ENCODE peak calls at places on chromosomes 3 and 15, in seven cellular contexts. A is HL-60, C is IMR-90, Z is cardiac muscle cell, H is mucosa of descending colon, N is pancreas, X is Peyer's patch. R is an unnamed sample.

GRCh38 chr3:184526158-184526483 is 35.5 kb upstream of the EPHB3 start:
- DNase-seq in A (no peak), C (no peak), Z (no peak), H (no peak), N (no peak), X (no peak), R (no peak)

GRCh38 chr15:92079047-92079446 is 225.5 kb downstream of the SLCO3A1 start:
- DNase-seq in A (peak), C (no peak), Z (no peak), H (no peak), N (no peak), X (no peak), R (no peak)

GRCh38 chr15:70533931-70534742 is 229.2 kb downstream of the UACA start:
- DNase-seq in A (no peak), C (no peak), Z (no peak), H (no peak), N (no peak), X (no peak), R (no peak)

GRCh38 chr3:61894988-61895935 is 333.9 kb downstream of the PTPRG start:
- DNase-seq in A (peak), C (peak), Z (peak), H (peak), N (peak), X (peak), R (peak)

GRCh38 chr3:139745831-139746230 is 68.1 kb upstream of the NMNAT3 start:
- DNase-seq in A (no peak), C (peak), Z (peak), H (no peak), N (no peak), X (no peak), R (no peak)

GRCh38 chr3:62371735-62372591 is 1.4 kb downstream of the FEZF2 start:
- DNase-seq in A (no peak), C (no peak), Z (peak), H (no peak), N (no peak), X (no peak), R (no peak)

GRCh38 chr3:20056727-20057611 is 16.7 kb downstream of the KAT2B start:
- DNase-seq in A (no peak), C (peak), Z (no peak), H (no peak), N (no peak), X (no peak), R (no peak)

GRCh38 chr3:126968328-126968994 is 14.5 kb upstream of the PLXNA1 start:
- DNase-seq in A (no peak), C (no peak), Z (no peak), H (no peak), N (no peak), X (no peak), R (no peak)

GRCh38 chr3:59245879-59246501 is 196.2 kb upstream of the CFAP20DC start:
- DNase-seq in A (no peak), C (peak), Z (no peak), H (peak), N (no peak), X (no peak), R (no peak)

GRCh38 chr3:100825574-100825973 is 116.3 kb downstream of the TFG start:
- DNase-seq in A (no peak), C (no peak), Z (peak), H (no peak), N (no peak), X (no peak), R (no peak)

GRCh38 chr3:13082677-13083076 is 9.4 kb upstream of the IQSEC1 start:
- DNase-seq in A (no peak), C (no peak), Z (no peak), H (no peak), N (no peak), X (no peak), R (no peak)

GRCh38 chr15:99138491-99138982 is 33.7 kb downstream of the SYNM start:
- DNase-seq in A (no peak), C (no peak), Z (no peak), H (no peak), N (no peak), X (no peak), R (no peak)

GRCh38 chr3:59978979-59979378 is 929.2 kb upstream of the CFAP20DC start:
- DNase-seq in A (no peak), C (no peak), Z (no peak), H (no peak), N (no peak), X (no peak), R (no peak)

GRCh38 chr15:99618941-99619411 is 53.2 kb downstream of the MEF2A start:
- DNase-seq in A (no peak), C (peak), Z (peak), H (no peak), N (no peak), X (no peak), R (no peak)

GRCh38 chr3:14377838-14378169 is 24.6 kb upstream of the SLC6A6 start:
- DNase-seq in A (peak), C (no peak), Z (no peak), H (peak), N (no peak), X (peak), R (no peak)

GRCh38 chr3:23959147-23959900 is 14.2 kb downstream of the NR1D2 start:
- DNase-seq in A (no peak), C (peak), Z (no peak), H (no peak), N (no peak), X (no peak), R (no peak)

GRCh38 chr3:177109688-177110087 is 87.6 kb downstream of the TBL1XR1 start:
- DNase-seq in A (peak), C (no peak), Z (no peak), H (no peak), N (no peak), X (no peak), R (no peak)

GRCh38 chr3:8554725-8555621 is 53.4 kb downstream of the LMCD1 start:
- DNase-seq in A (no peak), C (peak), Z (peak), H (no peak), N (no peak), X (no peak), R (peak)

GRCh38 chr3:142958707-142959106 is 4.8 kb downstream of the PAQR9 start:
- DNase-seq in A (no peak), C (peak), Z (no peak), H (no peak), N (no peak), X (no peak), R (no peak)
- TF ChIP-seq CTCF in A (no peak), C (no peak), Z (no peak), H (no peak), N (no peak), X (no peak), R (no peak)

GRCh38 chr15:78541744-78542034 is 1.4 kb downstream of the PSMA4 start:
- DNase-seq in A (no peak), C (no peak), Z (no peak), H (no peak), N (no peak), X (no peak), R (no peak)

GRCh38 chr15:78542647-78543046 is 2.4 kb downstream of the PSMA4 start:
- DNase-seq in A (no peak), C (no peak), Z (no peak), H (no peak), N (no peak), X (no peak), R (no peak)

GRCh38 chr15:78538358-78538757 is 1.9 kb upstream of the PSMA4 start:
- DNase-seq in A (no peak), C (no peak), Z (no peak), H (no peak), N (no peak), X (no peak), R (no peak)

GRCh38 chr15:78540955-78541743 is 905 bp downstream of the PSMA4 start:
- DNase-seq in A (no peak), C (peak), Z (no peak), H (peak), N (no peak), X (no peak), R (no peak)

DNA sequence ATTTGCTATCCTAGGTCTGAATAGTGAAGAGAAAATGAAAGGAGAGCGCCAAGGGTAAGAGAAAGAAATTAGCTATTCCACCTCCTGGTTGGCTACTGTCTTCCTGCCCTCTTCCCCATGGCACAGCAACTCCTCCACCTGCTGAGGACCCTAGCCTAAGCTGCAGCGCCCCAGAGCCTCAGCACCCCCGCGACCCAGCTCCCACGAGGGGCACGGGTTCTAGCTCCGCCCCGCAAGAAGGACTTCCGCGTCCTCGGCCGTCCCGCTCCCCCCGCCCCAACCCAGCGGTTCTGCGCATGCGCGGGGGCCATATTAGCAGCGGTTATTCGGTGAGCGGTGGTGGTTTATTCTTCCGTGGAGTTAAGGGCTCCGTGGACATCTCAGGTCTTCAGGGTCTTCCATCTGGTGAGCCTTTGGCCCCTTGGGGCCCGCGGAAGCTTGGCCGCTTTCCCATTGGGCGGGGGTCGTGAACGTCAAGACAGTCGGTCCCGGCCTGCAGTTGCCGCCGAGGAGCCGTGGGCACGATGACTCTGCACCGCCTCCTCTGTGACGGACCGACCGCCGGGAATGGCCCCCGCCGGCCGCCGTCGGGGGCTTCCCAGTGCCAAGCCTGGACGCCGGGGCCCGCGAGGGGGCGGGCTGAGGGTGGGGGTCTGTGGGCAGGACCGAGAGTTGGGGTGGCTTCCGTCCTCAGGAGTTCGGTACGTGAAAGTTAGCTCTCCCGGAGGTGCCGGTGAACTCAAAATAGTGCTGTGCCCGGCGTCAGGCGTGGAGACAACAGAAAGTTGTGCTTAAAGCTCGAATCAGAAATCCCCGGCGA is at the start of gene PSMA4:
- DNase-seq in A (peak), C (peak), Z (peak), H (peak), N (peak), X (peak), R (peak)
- TF ChIP-seq CTCF in A (no peak), C (no peak), Z (peak), H (no peak), N (no peak), X (no peak), R (peak)

GRCh38 chr15:51982013-51982769 is 10.6 kb upstream of the LEO1 start:
- DNase-seq in A (peak), C (peak), Z (peak), H (peak), N (no peak), X (no peak), R (no peak)
- TF ChIP-seq CTCF in A (peak), C (peak), Z (peak), H (no peak), N (no peak), X (peak), R (peak)

GRCh38 chr3:197750396-197750831 is 731 bp downstream of the FYTTD1 start:
- DNase-seq in A (peak), C (peak), Z (peak), H (peak), N (peak), X (peak), R (peak)

GRCh38 chr3:197756704-197757103 is 7.0 kb downstream of the FYTTD1 start:
- DNase-seq in A (no peak), C (no peak), Z (no peak), H (no peak), N (no peak), X (no peak), R (no peak)

GRCh38 chr3:197752107-197752506 is 2.4 kb downstream of the FYTTD1 start:
- DNase-seq in A (no peak), C (no peak), Z (no peak), H (no peak), N (no peak), X (no peak), R (no peak)

GRCh38 chr3:197750863-197751737 is 1.4 kb downstream of the FYTTD1 start:
- DNase-seq in A (peak), C (peak), Z (peak), H (peak), N (peak), X (peak), R (peak)

DNA sequence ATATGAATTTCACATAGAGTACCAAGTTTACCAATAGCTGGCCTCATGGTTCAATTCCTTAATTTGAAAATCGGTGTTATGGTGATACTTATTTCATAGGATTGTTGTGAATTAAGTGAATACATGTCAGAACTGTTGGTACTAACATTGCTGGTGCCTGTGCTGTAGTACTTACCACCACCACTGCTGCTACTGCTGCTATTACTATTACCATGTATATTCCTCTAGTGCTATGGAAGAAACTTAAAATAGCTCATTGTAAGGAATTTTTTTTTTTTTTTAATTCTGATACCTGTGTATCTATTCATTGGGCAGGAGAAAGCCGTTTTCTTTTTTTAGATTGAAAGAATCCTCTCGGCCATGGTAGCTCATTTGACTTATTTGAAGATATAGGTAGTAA is 3.6 kb downstream of the FYTTD1 start:
- DNase-seq in A (no peak), C (no peak), Z (no peak), H (no peak), N (no peak), X (no peak), R (no peak)
- TF ChIP-seq CTCF in A (no peak), C (no peak), Z (no peak), H (no peak), N (no peak), X (peak), R (peak)